ENCODE peak calls at places on chromosomes 3 and 15, in four cellular contexts. Q, Z, I and J are unnamed samples.

GRCh38 chr15:49045691-49046112 is 544 bp downstream of the SECISBP2L start:
- DNase-seq in Q (no peak), Z (no peak), I (no peak), J (peak; percentile 53)

GRCh38 chr3:194879991-194880939 is 194.6 kb downstream of the FAM43A start:
- DNase-seq in Q (no peak), Z (peak; percentile 77), I (peak; percentile 73), J (no peak)

GRCh38 chr3:43442872-43443395 is 156.6 kb downstream of the SNRK start:
- DNase-seq in Q (no peak), Z (no peak), I (no peak), J (no peak)

GRCh38 chr3:136819784-136820640 is 1.1 kb downstream of the SLC35G2 start:
- DNase-seq in Q (no peak), Z (peak; percentile 50), I (peak; percentile 52), J (peak; percentile 46)

GRCh38 chr3:17645074-17645698 is 97.2 kb downstream of the TBC1D5 start:
- DNase-seq in Q (peak; percentile 43), Z (no peak), I (peak; percentile 28), J (peak; percentile 22)

GRCh38 chr15:88590771-88591170 is 30.4 kb upstream of the AEN start:
- DNase-seq in Q (no peak), Z (no peak), I (no peak), J (no peak)

GRCh38 chr15:78811124-78811824 is at the start of gene ADAMTS7:
- DNase-seq in Q (peak; percentile 46), Z (peak; percentile 82), I (peak; percentile 99), J (peak; percentile 93)

GRCh38 chr3:123405021-123405420 is 43.9 kb downstream of the ADCY5 start:
- DNase-seq in Q (no peak), Z (peak; percentile 28), I (no peak), J (no peak)

GRCh38 chr15:90075420-90076289 is 26.6 kb downstream of the IDH2 start:
- DNase-seq in Q (peak; percentile 27), Z (no peak), I (no peak), J (peak; percentile 85)

GRCh38 chr3:31639828-31640227 is 107.1 kb downstream of the STT3B start:
- DNase-seq in Q (no peak), Z (no peak), I (no peak), J (no peak)

GRCh38 chr15:80999623-81000036 is 1.1 kb upstream of the TLNRD1 start:
- DNase-seq in Q (peak; percentile 63), Z (peak; percentile 45), I (no peak), J (peak; percentile 34)

GRCh38 chr3:145776782-145777408 is 384.1 kb downstream of the PLOD2 start:
- DNase-seq in Q (peak; percentile 39), Z (no peak), I (peak; percentile 10), J (peak; percentile 3)

GRCh38 chr3:129291487-129291886 is 12.8 kb downstream of the HMCES start:
- DNase-seq in Q (no peak), Z (no peak), I (no peak), J (no peak)

GRCh38 chr3:25812644-25813043 is 22.8 kb downstream of the OXSM start:
- DNase-seq in Q (no peak), Z (no peak), I (no peak), J (no peak)

GRCh38 chr15:70835826-70836225 is 18.1 kb downstream of the LARP6 start:
- DNase-seq in Q (no peak), Z (no peak), I (no peak), J (no peak)

GRCh38 chr3:39191103-39191502 is 1.3 kb downstream of the XIRP1 start:
- DNase-seq in Q (no peak), Z (no peak), I (no peak), J (no peak)

GRCh38 chr3:195286115-195286872 is 15.3 kb upstream of the XXYLT1 start:
- DNase-seq in Q (no peak), Z (no peak), I (no peak), J (peak; percentile 23)

GRCh38 chr3:187360087-187360486 is 8.1 kb upstream of the RTP4 start:
- DNase-seq in Q (no peak), Z (no peak), I (no peak), J (no peak)

GRCh38 chr3:46661776-46662766 is 31.4 kb downstream of the ALS2CL start:
- DNase-seq in Q (no peak), Z (no peak), I (peak; percentile 16), J (no peak)

GRCh38 chr3:36796896-36797295 is 32.5 kb upstream of the DCLK3 start:
- DNase-seq in Q (no peak), Z (no peak), I (no peak), J (no peak)

GRCh38 chr15:101362986-101363566 is 68.0 kb upstream of the SNRPA1 start:
- DNase-seq in Q (no peak), Z (no peak), I (no peak), J (no peak)
- H3K27ac ChIP-seq in Q (no peak overlapping the region), Z (no peak overlapping the region), I (no peak overlapping the region), J (no peak overlapping the region)

GRCh38 chr3:21839592-21839991 is 88.6 kb upstream of the ZNF385D start:
- DNase-seq in Q (no peak), Z (peak; percentile 43), I (no peak), J (no peak)
- TF ChIP-seq CTCF in Q (no peak), Z (peak; percentile 57), I (peak; percentile 66), J (no peak)

GRCh38 chr3:177250108-177250507 is 52.8 kb upstream of the TBL1XR1 start:
- DNase-seq in Q (no peak), Z (no peak), I (no peak), J (no peak)

GRCh38 chr3:177249203-177249602 is 51.9 kb upstream of the TBL1XR1 start:
- DNase-seq in Q (no peak), Z (no peak), I (no peak), J (no peak)

DNA sequence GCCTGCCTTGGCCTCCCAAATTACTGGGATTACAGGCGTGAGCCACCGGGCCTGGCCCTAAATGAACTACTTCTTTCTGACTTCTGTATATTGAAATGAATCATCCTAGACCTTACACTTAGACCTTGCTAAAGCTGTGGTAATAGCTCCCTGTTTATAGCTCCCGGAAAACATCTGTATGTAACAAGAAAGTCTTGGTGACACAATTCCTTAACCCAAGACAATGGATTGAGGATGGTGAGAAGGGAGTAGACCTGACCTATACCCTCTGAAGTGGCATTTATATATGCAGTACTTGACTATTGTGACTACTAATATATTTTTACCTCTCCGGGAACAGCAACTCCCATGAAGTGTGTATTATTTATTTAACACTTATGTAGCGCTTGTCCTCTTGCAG is 48.0 kb upstream of the TBL1XR1 start:
- DNase-seq in Q (no peak), Z (no peak), I (no peak), J (no peak)
- H3K27ac ChIP-seq in Q (no peak overlapping the region), Z (no peak overlapping the region), I (no peak overlapping the region), J (no peak overlapping the region)

GRCh38 chr3:70119892-70120291 is 120.4 kb downstream of the SAMMSON start:
- DNase-seq in Q (no peak), Z (no peak), I (no peak), J (no peak)

GRCh38 chr3:70120360-70120966 is 120.9 kb downstream of the SAMMSON start:
- DNase-seq in Q (peak; percentile 27), Z (peak; percentile 40), I (peak; percentile 29), J (peak; percentile 1)
- TF ChIP-seq CTCF in Q (peak; percentile 66), Z (peak; percentile 18), I (peak; percentile 75), J (peak; percentile 28)

DNA sequence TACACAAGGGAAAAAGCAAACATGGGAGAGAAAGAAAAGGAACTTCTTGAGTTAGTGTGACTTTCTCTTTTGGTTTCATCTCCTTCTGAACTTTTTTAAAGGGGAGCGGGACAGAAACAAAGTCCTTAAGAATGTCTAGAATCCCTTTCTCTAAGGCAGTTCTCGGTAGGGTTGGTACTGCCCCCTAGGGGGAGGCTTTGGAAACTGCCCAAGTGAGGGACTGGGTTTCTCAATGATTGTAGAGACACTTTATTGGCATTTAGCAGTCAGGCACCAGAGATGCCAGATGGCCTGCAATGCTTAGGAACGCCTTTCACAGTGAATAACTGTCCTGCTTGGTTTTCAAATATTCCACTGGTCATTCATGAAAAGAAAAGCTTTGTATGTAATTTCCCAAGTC is 172.6 kb downstream of the WDR72 start:
- DNase-seq in Q (peak; percentile 28), Z (no peak), I (peak; percentile 5), J (no peak)
- H3K27ac ChIP-seq in Q (no peak overlapping the region), Z (no peak overlapping the region), I (no peak overlapping the region), J (no peak overlapping the region)

DNA sequence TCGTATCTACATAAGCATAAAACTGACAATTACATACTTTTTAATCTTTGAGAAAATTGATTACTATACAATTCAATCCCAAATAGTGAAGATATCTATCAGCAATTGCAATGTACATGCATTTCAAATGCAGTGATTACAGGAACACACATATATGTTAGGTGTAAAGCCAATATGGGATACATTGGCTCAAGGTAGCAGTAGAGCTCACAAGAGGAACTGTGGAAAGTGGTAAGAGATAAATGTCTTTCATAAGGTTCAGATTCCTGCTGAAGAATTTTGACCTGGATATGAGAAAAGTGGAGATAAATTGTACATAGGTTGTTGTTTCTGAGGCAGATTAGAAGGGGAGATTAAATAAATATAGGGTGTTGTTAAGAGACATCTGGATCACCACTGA is 1280.5 kb downstream of the OTOL1 start:
- DNase-seq in Q (no peak), Z (no peak), I (no peak), J (no peak)
- TF ChIP-seq CTCF in Q (peak; percentile 25), Z (no peak), I (no peak), J (no peak)

DNA sequence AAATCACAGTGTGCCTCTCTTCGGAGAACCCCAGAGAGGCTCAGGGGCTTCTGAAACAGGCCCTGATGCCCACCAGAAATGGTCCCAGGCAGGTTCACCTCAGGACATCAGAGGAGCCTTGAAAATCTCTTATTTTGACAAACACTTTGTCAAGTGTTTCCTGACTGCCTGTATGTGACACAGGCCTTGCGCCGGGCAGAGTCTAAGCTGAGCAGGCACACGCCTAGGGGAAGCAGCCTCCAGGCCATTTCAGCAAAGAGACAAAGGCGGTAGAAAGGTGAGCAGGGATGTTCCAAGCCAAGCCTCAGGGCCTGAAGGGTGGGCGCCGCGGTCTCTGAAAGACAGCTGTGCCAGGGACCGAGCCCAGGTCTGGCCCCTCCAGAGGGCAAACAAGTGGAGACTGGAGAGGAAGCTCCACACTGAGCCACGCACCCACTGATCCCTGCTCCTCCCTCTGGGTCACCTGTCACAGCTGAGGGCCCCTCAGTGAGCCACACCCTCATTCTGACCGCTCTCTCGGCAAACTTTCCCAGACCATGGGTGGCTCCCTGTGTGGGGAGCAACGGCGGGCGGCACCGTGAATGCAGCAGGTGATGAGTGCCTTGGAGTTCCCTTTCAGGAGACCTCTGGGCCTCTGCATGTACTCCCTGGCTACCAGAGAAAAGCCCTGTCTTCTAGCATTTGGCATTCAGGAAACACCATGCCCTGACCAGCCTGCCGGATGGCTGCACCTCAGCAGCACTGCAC is 136.1 kb downstream of the ADAMTS17 start:
- DNase-seq in Q (no peak), Z (no peak), I (no peak), J (no peak)
- H3K27ac ChIP-seq in Q (no peak overlapping the region), Z (no peak overlapping the region), I (no peak overlapping the region), J (no peak overlapping the region)